ENCODE peak calls at places on chromosomes 5 and 9, in six cellular contexts. One of them, this sample, is unnamed.

GRCh38 chr9:73183917-73184861 is 32.5 kb downstream of the ANXA1 start:
- DNase-seq in mesendoderm: peak; percentile 29
- DNase-seq in neuronal stem cell: no peak
- DNase-seq in H1: no peak
- DNase-seq in mesenchymal stem cell: peak; percentile 56
- DNase-seq in IMR-90: peak; percentile 65
- DNase-seq in this sample: no peak

GRCh38 chr5:132635873-132636272 is 22.1 kb upstream of the IL13 start:
- DNase-seq in H1: no peak
- DNase-seq in neuronal stem cell: no peak
- DNase-seq in IMR-90: no peak
- DNase-seq in mesenchymal stem cell: no peak
- DNase-seq in mesendoderm: peak; percentile 41
- DNase-seq in this sample: no peak

GRCh38 chr9:109512170-109512756 is 14.2 kb upstream of the PTPN3 start:
- DNase-seq in H1: no peak
- DNase-seq in mesenchymal stem cell: no peak
- DNase-seq in neuronal stem cell: no peak
- DNase-seq in IMR-90: no peak
- DNase-seq in mesendoderm: no peak
- DNase-seq in this sample: no peak

GRCh38 chr9:9133526-9133925 is 1333.9 kb upstream of the DMAC1 start:
- DNase-seq in mesendoderm: no peak
- DNase-seq in IMR-90: no peak
- DNase-seq in mesenchymal stem cell: no peak
- DNase-seq in H1: no peak
- DNase-seq in neuronal stem cell: no peak
- DNase-seq in this sample: no peak

GRCh38 chr5:115666023-115666422 is 40.2 kb upstream of the TMED7 start:
- DNase-seq in mesenchymal stem cell: no peak
- DNase-seq in neuronal stem cell: no peak
- DNase-seq in H1: no peak
- DNase-seq in mesendoderm: no peak
- DNase-seq in IMR-90: no peak
- DNase-seq in this sample: no peak

GRCh38 chr5:72455477-72455876 is 51.7 kb downstream of the ZNF366 start:
- DNase-seq in H1: no peak
- DNase-seq in neuronal stem cell: no peak
- DNase-seq in IMR-90: no peak
- DNase-seq in mesendoderm: no peak
- DNase-seq in mesenchymal stem cell: no peak
- DNase-seq in this sample: no peak

GRCh38 chr9:77929942-77930341 is 101.7 kb downstream of the GNAQ start:
- DNase-seq in IMR-90: no peak
- DNase-seq in mesendoderm: no peak
- DNase-seq in mesenchymal stem cell: no peak
- DNase-seq in H1: no peak
- DNase-seq in neuronal stem cell: no peak
- DNase-seq in this sample: no peak

GRCh38 chr9:113184509-113184908 is 33.7 kb downstream of the SLC31A2 start:
- DNase-seq in neuronal stem cell: no peak
- DNase-seq in mesenchymal stem cell: peak; percentile 43
- DNase-seq in IMR-90: peak; percentile 49
- DNase-seq in H1: no peak
- DNase-seq in mesendoderm: no peak
- DNase-seq in this sample: no peak

GRCh38 chr5:150513375-150514309 is 5.7 kb downstream of the NDST1 start:
- DNase-seq in IMR-90: no peak
- DNase-seq in mesendoderm: peak; percentile 74
- DNase-seq in mesenchymal stem cell: no peak
- DNase-seq in neuronal stem cell: no peak
- DNase-seq in H1: no peak
- DNase-seq in this sample: no peak

GRCh38 chr5:68739752-68740151 is 354.1 kb upstream of the SLC30A5 start:
- DNase-seq in mesendoderm: no peak
- DNase-seq in neuronal stem cell: no peak
- DNase-seq in mesenchymal stem cell: no peak
- DNase-seq in IMR-90: no peak
- DNase-seq in H1: no peak
- DNase-seq in this sample: no peak

GRCh38 chr9:6126377-6126776 is 89.2 kb upstream of the IL33 start:
- DNase-seq in neuronal stem cell: no peak
- DNase-seq in mesenchymal stem cell: no peak
- DNase-seq in H1: no peak
- DNase-seq in IMR-90: no peak
- DNase-seq in mesendoderm: peak; percentile 11
- DNase-seq in this sample: peak; percentile 37

GRCh38 chr5:87246046-87246445 is 21.6 kb upstream of the RASA1 start:
- DNase-seq in H1: no peak
- DNase-seq in mesenchymal stem cell: no peak
- DNase-seq in mesendoderm: no peak
- DNase-seq in IMR-90: peak; percentile 30
- DNase-seq in neuronal stem cell: no peak
- DNase-seq in this sample: no peak

GRCh38 chr5:140084466-140084865 is 29.4 kb upstream of the PURA start:
- DNase-seq in mesendoderm: no peak
- DNase-seq in mesenchymal stem cell: no peak
- DNase-seq in neuronal stem cell: no peak
- DNase-seq in IMR-90: no peak
- DNase-seq in H1: no peak
- DNase-seq in this sample: no peak

GRCh38 chr9:112527959-112528358 is 41.3 kb downstream of the KIAA1958 start:
- DNase-seq in mesenchymal stem cell: no peak
- DNase-seq in H1: no peak
- DNase-seq in mesendoderm: no peak
- DNase-seq in IMR-90: no peak
- DNase-seq in neuronal stem cell: no peak
- DNase-seq in this sample: no peak

GRCh38 chr5:142215915-142216681 is 107.5 kb downstream of the NDFIP1 start:
- DNase-seq in IMR-90: peak; percentile 98
- DNase-seq in neuronal stem cell: no peak
- DNase-seq in H1: no peak
- DNase-seq in mesendoderm: peak; percentile 59
- DNase-seq in mesenchymal stem cell: peak; percentile 96
- DNase-seq in this sample: no peak

GRCh38 chr9:125966959-125967711 is 220.0 kb downstream of the PBX3 start:
- DNase-seq in IMR-90: no peak
- DNase-seq in mesendoderm: no peak
- DNase-seq in mesenchymal stem cell: no peak
- DNase-seq in neuronal stem cell: no peak
- DNase-seq in H1: peak; percentile 17
- DNase-seq in this sample: no peak
- H2BK15ac ChIP-seq in IMR-90: no peak overlapping the region
- H2BK15ac ChIP-seq in mesendoderm: no peak overlapping the region
- H2BK15ac ChIP-seq in mesenchymal stem cell: no peak overlapping the region
- H2BK15ac ChIP-seq in neuronal stem cell: no peak overlapping the region
- H2BK15ac ChIP-seq in H1: no peak overlapping the region
- H2BK15ac ChIP-seq in this sample: no peak overlapping the region

DNA sequence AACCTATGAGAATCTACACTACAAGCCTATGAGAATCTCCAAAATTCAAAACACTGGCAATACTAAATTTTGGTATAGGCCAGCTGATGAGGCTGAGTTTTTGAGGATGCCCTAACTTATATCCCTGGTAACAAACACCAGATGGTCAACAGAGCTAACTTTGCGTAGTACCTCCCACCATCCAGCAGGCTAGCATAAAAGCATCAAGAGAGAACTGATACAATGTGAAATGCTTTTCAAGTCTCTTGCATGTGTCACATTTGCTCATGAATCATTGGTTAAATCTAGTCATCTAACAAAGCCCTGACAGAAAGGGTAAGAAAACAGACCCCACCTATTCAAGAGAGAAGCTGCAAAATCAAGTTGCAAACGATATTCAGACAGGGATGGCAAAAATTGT is 1609.7 kb upstream of the CDH9 start:
- DNase-seq in mesenchymal stem cell: no peak
- DNase-seq in H1: no peak
- DNase-seq in IMR-90: no peak
- DNase-seq in mesendoderm: peak; percentile 84
- DNase-seq in neuronal stem cell: no peak
- DNase-seq in this sample: no peak
- H2BK15ac ChIP-seq in mesenchymal stem cell: no peak overlapping the region
- H2BK15ac ChIP-seq in H1: no peak overlapping the region
- H2BK15ac ChIP-seq in IMR-90: no peak overlapping the region
- H2BK15ac ChIP-seq in mesendoderm: no peak overlapping the region
- H2BK15ac ChIP-seq in neuronal stem cell: no peak overlapping the region
- H2BK15ac ChIP-seq in this sample: no peak overlapping the region

DNA sequence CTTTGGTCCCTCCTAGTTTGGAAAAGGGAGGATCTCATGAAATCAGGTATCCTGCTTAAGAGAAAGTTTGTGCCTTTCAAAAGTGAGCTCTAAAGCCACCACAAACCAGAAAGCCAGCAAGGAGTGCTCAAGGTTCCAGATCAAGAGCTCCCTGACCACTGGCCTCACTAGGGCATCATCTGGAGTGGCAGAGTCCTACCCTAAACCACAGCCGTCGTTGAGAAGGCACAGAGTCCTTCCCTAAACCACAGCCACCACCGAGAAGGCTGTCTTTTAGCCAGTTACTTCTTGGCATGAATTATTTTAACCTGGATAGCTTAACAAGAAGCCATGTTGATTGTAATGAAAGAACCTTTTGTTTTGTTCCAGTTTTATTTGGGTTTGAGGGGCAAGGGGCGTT is 102.9 kb downstream of the FRMD3 start:
- DNase-seq in H1: no peak
- DNase-seq in mesenchymal stem cell: no peak
- DNase-seq in neuronal stem cell: no peak
- DNase-seq in mesendoderm: no peak
- DNase-seq in IMR-90: no peak
- DNase-seq in this sample: no peak
- H2BK15ac ChIP-seq in H1: no peak overlapping the region
- H2BK15ac ChIP-seq in mesenchymal stem cell: no peak overlapping the region
- H2BK15ac ChIP-seq in neuronal stem cell: no peak overlapping the region
- H2BK15ac ChIP-seq in mesendoderm: no peak overlapping the region
- H2BK15ac ChIP-seq in IMR-90: no peak overlapping the region
- H2BK15ac ChIP-seq in this sample: no peak overlapping the region

GRCh38 chr9:28007097-28007817 is 434.0 kb upstream of the C9orf72 start:
- DNase-seq in mesendoderm: no peak
- DNase-seq in IMR-90: no peak
- DNase-seq in mesenchymal stem cell: no peak
- DNase-seq in neuronal stem cell: no peak
- DNase-seq in H1: no peak
- DNase-seq in this sample: no peak
- H2BK15ac ChIP-seq in mesendoderm: no peak overlapping the region
- H2BK15ac ChIP-seq in IMR-90: no peak overlapping the region
- H2BK15ac ChIP-seq in mesenchymal stem cell: no peak overlapping the region
- H2BK15ac ChIP-seq in neuronal stem cell: no peak overlapping the region
- H2BK15ac ChIP-seq in H1: no peak overlapping the region
- H2BK15ac ChIP-seq in this sample: no peak overlapping the region

GRCh38 chr5:74767579-74767913 is 497 bp downstream of the NSA2 start:
- DNase-seq in IMR-90: peak; percentile 42
- DNase-seq in mesendoderm: peak; percentile 53
- DNase-seq in mesenchymal stem cell: peak; percentile 80
- DNase-seq in H1: no peak
- DNase-seq in neuronal stem cell: peak; percentile 17
- DNase-seq in this sample: no peak
- H2BK15ac ChIP-seq in IMR-90: no peak overlapping the region
- H2BK15ac ChIP-seq in mesendoderm: no peak overlapping the region
- H2BK15ac ChIP-seq in mesenchymal stem cell: no peak overlapping the region
- H2BK15ac ChIP-seq in H1: no peak overlapping the region
- H2BK15ac ChIP-seq in neuronal stem cell: no peak overlapping the region
- H2BK15ac ChIP-seq in this sample: no peak overlapping the region

DNA sequence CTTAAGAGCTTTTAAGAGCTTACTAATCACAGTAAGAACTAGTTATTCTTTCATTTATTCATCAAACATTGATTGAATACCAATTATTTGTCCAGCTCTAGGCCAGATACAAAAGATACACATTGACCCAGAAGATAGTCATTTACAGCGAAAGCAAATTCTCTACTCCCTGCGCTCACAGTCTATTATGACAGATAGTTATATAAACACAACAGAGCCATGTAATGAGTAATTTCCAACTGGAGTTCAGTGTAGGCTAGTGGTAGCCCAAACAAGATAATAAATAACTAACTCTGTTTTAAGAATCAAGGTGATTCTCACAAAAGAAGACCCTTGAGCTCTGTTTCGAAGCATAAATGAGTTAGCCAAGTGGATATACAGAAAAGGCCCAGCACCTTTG is 397.8 kb upstream of the TLE4 start:
- DNase-seq in H1: no peak
- DNase-seq in neuronal stem cell: no peak
- DNase-seq in mesenchymal stem cell: peak; percentile 17
- DNase-seq in IMR-90: peak; percentile 59
- DNase-seq in mesendoderm: no peak
- DNase-seq in this sample: no peak
- H2BK15ac ChIP-seq in H1: no peak overlapping the region
- H2BK15ac ChIP-seq in neuronal stem cell: no peak overlapping the region
- H2BK15ac ChIP-seq in mesenchymal stem cell: no peak overlapping the region
- H2BK15ac ChIP-seq in IMR-90: no peak overlapping the region
- H2BK15ac ChIP-seq in mesendoderm: no peak overlapping the region
- H2BK15ac ChIP-seq in this sample: no peak overlapping the region

GRCh38 chr9:71965403-71965802 is 54.0 kb downstream of the C9orf85 start:
- DNase-seq in neuronal stem cell: no peak
- DNase-seq in H1: no peak
- DNase-seq in IMR-90: no peak
- DNase-seq in mesendoderm: no peak
- DNase-seq in mesenchymal stem cell: no peak
- DNase-seq in this sample: no peak
- H2BK15ac ChIP-seq in neuronal stem cell: no peak overlapping the region
- H2BK15ac ChIP-seq in H1: no peak overlapping the region
- H2BK15ac ChIP-seq in IMR-90: no peak overlapping the region
- H2BK15ac ChIP-seq in mesendoderm: no peak overlapping the region
- H2BK15ac ChIP-seq in mesenchymal stem cell: no peak overlapping the region
- H2BK15ac ChIP-seq in this sample: no peak overlapping the region

GRCh38 chr5:168939887-168940534 is 360.8 kb upstream of the PANK3 start:
- DNase-seq in neuronal stem cell: no peak
- DNase-seq in mesendoderm: no peak
- DNase-seq in IMR-90: no peak
- DNase-seq in mesenchymal stem cell: no peak
- DNase-seq in H1: no peak
- DNase-seq in this sample: no peak
- H2BK15ac ChIP-seq in neuronal stem cell: no peak overlapping the region
- H2BK15ac ChIP-seq in mesendoderm: no peak overlapping the region
- H2BK15ac ChIP-seq in IMR-90: no peak overlapping the region
- H2BK15ac ChIP-seq in mesenchymal stem cell: no peak overlapping the region
- H2BK15ac ChIP-seq in H1: no peak overlapping the region
- H2BK15ac ChIP-seq in this sample: no peak overlapping the region

DNA sequence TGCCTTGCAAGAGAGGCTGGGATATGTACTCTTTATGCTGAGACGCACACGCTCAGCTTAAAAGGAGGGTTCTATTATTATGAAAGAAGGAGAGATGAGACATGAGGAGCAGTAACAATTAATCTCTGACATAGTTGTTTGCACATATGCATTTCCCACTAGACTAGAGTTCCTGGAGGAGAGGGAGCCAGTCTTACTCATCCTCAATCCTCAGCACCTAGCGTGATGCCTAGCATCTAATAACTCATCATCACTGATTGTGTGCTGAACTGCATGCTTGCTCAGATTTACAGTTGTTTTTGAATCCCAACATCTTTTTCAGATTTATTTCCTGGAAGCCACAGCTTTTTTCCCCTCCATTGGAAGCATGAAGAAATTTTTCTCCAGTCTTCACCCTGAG is 35.5 kb downstream of the GCNT4 start:
- DNase-seq in H1: no peak
- DNase-seq in mesendoderm: no peak
- DNase-seq in IMR-90: no peak
- DNase-seq in neuronal stem cell: no peak
- DNase-seq in mesenchymal stem cell: no peak
- DNase-seq in this sample: no peak
- H2BK15ac ChIP-seq in H1: no peak overlapping the region
- H2BK15ac ChIP-seq in mesendoderm: no peak overlapping the region
- H2BK15ac ChIP-seq in IMR-90: no peak overlapping the region
- H2BK15ac ChIP-seq in neuronal stem cell: no peak overlapping the region
- H2BK15ac ChIP-seq in mesenchymal stem cell: no peak overlapping the region
- H2BK15ac ChIP-seq in this sample: no peak overlapping the region

GRCh38 chr5:19927170-19927569 is 60.8 kb downstream of the CDH18 start:
- DNase-seq in mesenchymal stem cell: peak; percentile 38
- DNase-seq in H1: no peak
- DNase-seq in IMR-90: no peak
- DNase-seq in mesendoderm: no peak
- DNase-seq in neuronal stem cell: no peak
- DNase-seq in this sample: no peak
- H2BK15ac ChIP-seq in mesenchymal stem cell: no peak overlapping the region
- H2BK15ac ChIP-seq in H1: no peak overlapping the region
- H2BK15ac ChIP-seq in IMR-90: no peak overlapping the region
- H2BK15ac ChIP-seq in mesendoderm: no peak overlapping the region
- H2BK15ac ChIP-seq in neuronal stem cell: no peak overlapping the region
- H2BK15ac ChIP-seq in this sample: no peak overlapping the region

This sample was measured in H9.